ENCODE peak calls at places on chromosome 1, in seven cellular contexts. L is upper lobe of right lung, M is IMR-90, N is K562, K is stomach, F is tibial artery, X is heart right ventricle. Z is an unnamed sample.
A peak's percentile ranks its signal among the peaks of the same experiment; 100 is the strongest.

GRCh38 chr1:22416555-22417454 is 34.8 kb upstream of the ZBTB40 start:
- DNase-seq in L (peak; percentile 89), M (peak; percentile 60), N (peak; percentile 88), K (peak; percentile 82), F (no peak), X (peak; percentile 59), Z (peak; percentile 47)

GRCh38 chr1:182410620-182411273 is 10.3 kb upstream of the TEDDM1 start:
- DNase-seq in L (no peak), M (no peak), N (no peak), K (no peak), F (no peak), X (peak; percentile 7), Z (no peak)

GRCh38 chr1:175218132-175218531 is 25.6 kb upstream of the KIAA0040 start:
- DNase-seq in L (no peak), M (no peak), N (no peak), K (no peak), F (no peak), X (no peak), Z (no peak)

GRCh38 chr1:205592443-205593003 is 39.3 kb downstream of the ELK4 start:
- DNase-seq in L (peak; percentile 32), M (no peak), N (no peak), K (no peak), F (peak; percentile 60), X (no peak), Z (no peak)

GRCh38 chr1:55443175-55443933 is 228.2 kb upstream of the USP24 start:
- DNase-seq in L (peak; percentile 71), M (peak; percentile 100), N (peak; percentile 40), K (peak; percentile 45), F (peak; percentile 98), X (peak; percentile 77), Z (peak; percentile 52)

GRCh38 chr1:28249013-28249870 is 10.1 kb upstream of the SESN2 start:
- DNase-seq in L (peak; percentile 90), M (peak; percentile 70), N (peak; percentile 57), K (peak; percentile 80), F (peak; percentile 84), X (peak; percentile 60), Z (peak; percentile 83)

GRCh38 chr1:109640285-109640865 is 15.5 kb upstream of the GSTM4 start:
- DNase-seq in L (peak; percentile 91), M (peak; percentile 55), N (peak; percentile 88), K (peak; percentile 93), F (peak; percentile 89), X (peak; percentile 83), Z (no peak)

GRCh38 chr1:3307359-3307758 is 147.1 kb upstream of the ARHGEF16 start:
- DNase-seq in L (no peak), M (no peak), N (no peak), K (no peak), F (no peak), X (no peak), Z (no peak)

GRCh38 chr1:34163792-34164509 is 1.1 kb downstream of the CSMD2 start:
- DNase-seq in L (no peak), M (no peak), N (no peak), K (no peak), F (no peak), X (no peak), Z (no peak)

GRCh38 chr1:218299416-218299815 is 14.3 kb downstream of the RRP15 start:
- DNase-seq in L (no peak), M (peak; percentile 77), N (peak; percentile 78), K (no peak), F (no peak), X (no peak), Z (peak; percentile 38)

GRCh38 chr1:160942926-160943325 is 11.7 kb downstream of the ITLN2 start:
- DNase-seq in L (no peak), M (no peak), N (peak; percentile 16), K (no peak), F (no peak), X (no peak), Z (peak; percentile 48)

GRCh38 chr1:48093696-48094518 is 96.7 kb upstream of the TRABD2B start:
- DNase-seq in L (peak; percentile 87), M (peak; percentile 18), N (peak; percentile 75), K (peak; percentile 91), F (no peak), X (peak; percentile 35), Z (peak; percentile 76)

GRCh38 chr1:8004803-8005573 is 21.1 kb downstream of the ERRFI1 start:
- DNase-seq in L (peak; percentile 78), M (peak; percentile 98), N (peak; percentile 95), K (peak; percentile 66), F (peak; percentile 96), X (peak; percentile 56), Z (peak; percentile 100)

GRCh38 chr1:246699095-246699735 is 25.0 kb upstream of the SCCPDH start:
- DNase-seq in L (peak; percentile 87), M (peak; percentile 96), N (peak; percentile 95), K (peak; percentile 93), F (peak; percentile 86), X (peak; percentile 92), Z (peak; percentile 74)

GRCh38 chr1:25022361-25023189 is 92.5 kb upstream of the RUNX3 start:
- DNase-seq in L (peak; percentile 83), M (peak; percentile 96), N (peak; percentile 58), K (peak; percentile 74), F (peak; percentile 76), X (peak; percentile 41), Z (peak; percentile 72)

GRCh38 chr1:56645663-56646330 is 683 bp downstream of the PRKAA2 start:
- DNase-seq in L (no peak), M (no peak), N (no peak), K (peak; percentile 29), F (peak; percentile 64), X (no peak), Z (no peak)

GRCh38 chr1:94119306-94119705 is 1.6 kb downstream of the ABCA4 start:
- DNase-seq in L (no peak), M (no peak), N (no peak), K (no peak), F (no peak), X (no peak), Z (no peak)

GRCh38 chr1:171212607-171213347 is 27.7 kb downstream of the FMO2 start:
- DNase-seq in L (no peak), M (no peak), N (no peak), K (no peak), F (no peak), X (no peak), Z (no peak)

GRCh38 chr1:171204311-171204710 is 19.2 kb downstream of the FMO2 start:
- DNase-seq in L (no peak), M (no peak), N (no peak), K (no peak), F (no peak), X (no peak), Z (no peak)

GRCh38 chr1:171210355-171210754 is 25.3 kb downstream of the FMO2 start:
- DNase-seq in L (no peak), M (no peak), N (no peak), K (no peak), F (no peak), X (no peak), Z (no peak)

GRCh38 chr1:171207377-171207776 is 22.3 kb downstream of the FMO2 start:
- DNase-seq in L (no peak), M (no peak), N (no peak), K (no peak), F (no peak), X (no peak), Z (no peak)

GRCh38 chr1:171206956-171207355 is 21.9 kb downstream of the FMO2 start:
- DNase-seq in L (no peak), M (no peak), N (no peak), K (no peak), F (peak; percentile 76), X (no peak), Z (no peak)
- TF ChIP-seq CTCF in L (no peak), M (no peak), N (no peak), K (no peak), F (no peak), X (no peak), Z (no peak)

DNA sequence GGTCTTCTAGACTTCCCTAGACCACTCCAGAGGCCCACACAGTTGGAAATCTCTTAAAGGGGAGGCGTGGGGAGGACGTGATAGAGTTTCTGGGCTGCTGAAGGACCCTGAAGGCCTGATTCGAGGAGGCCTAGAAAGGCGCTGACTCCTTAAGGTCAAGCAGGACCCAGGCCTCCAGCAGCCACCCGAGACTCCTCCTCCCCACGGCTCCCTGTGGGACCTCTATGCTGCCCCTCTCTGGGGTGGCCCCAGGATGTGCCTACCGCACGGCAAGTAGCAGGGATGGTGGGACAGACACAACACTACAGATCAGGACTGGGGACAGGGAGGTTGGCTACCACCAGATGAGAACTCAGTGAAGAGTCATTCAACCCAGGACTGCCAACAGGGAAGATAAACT is 77.5 kb downstream of the GLIS1 start:
- DNase-seq in L (no peak), M (no peak), N (no peak), K (no peak), F (no peak), X (no peak), Z (no peak)
- H3K27me3 ChIP-seq in L (no peaks in the 10 kb centered on the region), M (peaks cover 9% of the 10 kb centered on the region), N (peaks cover 49% of the 10 kb centered on the region), K (peaks cover 5% of the 10 kb centered on the region), F (peaks cover 35% of the 10 kb centered on the region), X (peaks cover 8% of the 10 kb centered on the region), Z (peaks cover 34% of the 10 kb centered on the region)

GRCh38 chr1:100950311-100950710 is 54.4 kb downstream of the SLC30A7 start:
- DNase-seq in L (no peak), M (no peak), N (no peak), K (no peak), F (no peak), X (no peak), Z (no peak)
- H3K4me1 ChIP-seq in L (peaks cover 16% of the 10 kb centered on the region), M (peaks cover 8% of the 10 kb centered on the region), N (peaks cover 9% of the 10 kb centered on the region), K (peaks cover 17% of the 10 kb centered on the region), F (no peaks in the 10 kb centered on the region), X (no peaks in the 10 kb centered on the region), Z (peaks cover 45% of the 10 kb centered on the region)

GRCh38 chr1:1345384-1345783 is 3.8 kb downstream of the DVL1 start:
- DNase-seq in L (no peak), M (no peak), N (no peak), K (no peak), F (no peak), X (no peak), Z (no peak)
- TF ChIP-seq CTCF in L (no peak), M (no peak), N (no peak), K (no peak), F (no peak), X (no peak), Z (no peak)

Z was measured in foreskin keratinocyte.